ENCODE peak calls at places on chromosomes 7 and 10, in nine cellular contexts. D is cardiac fibroblast, O is GM12878, S is tibial artery, M is heart right ventricle, J is sigmoid colon, N is A673, X is uterus, W is IMR-90. Q is an unnamed sample.

GRCh38 chr10:43605850-43606322 is 352 bp upstream of the ZNF485 start:
- DNase-seq in D (no peak), O (no peak), S (no peak), M (no peak), J (no peak), N (no peak), X (no peak), W (no peak), Q (no peak)

GRCh38 chr7:70779321-70779720 is 352.6 kb upstream of the GALNT17 start:
- DNase-seq in D (no peak), O (no peak), S (no peak), M (no peak), J (no peak), N (no peak), X (no peak), W (no peak), Q (no peak)

GRCh38 chr7:124263232-124263827 is 230.5 kb upstream of the TMEM229A start:
- DNase-seq in D (peak), O (peak), S (no peak), M (no peak), J (no peak), N (no peak), X (no peak), W (peak), Q (no peak)

GRCh38 chr7:77415474-77415821 is 701 bp downstream of the GSAP start:
- DNase-seq in D (no peak), O (no peak), S (no peak), M (no peak), J (no peak), N (no peak), X (no peak), W (no peak), Q (no peak)

GRCh38 chr10:77946084-77946483 is 19.5 kb upstream of the DLG5 start:
- DNase-seq in D (no peak), O (no peak), S (no peak), M (no peak), J (no peak), N (no peak), X (no peak), W (no peak), Q (no peak)

GRCh38 chr7:151062399-151063211 is 3.2 kb downstream of the SLC4A2 start:
- DNase-seq in D (peak), O (no peak), S (no peak), M (no peak), J (peak), N (no peak), X (peak), W (peak), Q (peak)

GRCh38 chr7:727104-727805 is at the start of gene PRKAR1B:
- DNase-seq in D (no peak), O (no peak), S (no peak), M (no peak), J (peak), N (peak), X (no peak), W (no peak), Q (no peak)

GRCh38 chr7:40700653-40701475 is 566.1 kb downstream of the SUGCT start:
- DNase-seq in D (peak), O (no peak), S (no peak), M (no peak), J (no peak), N (peak), X (no peak), W (peak), Q (peak)

GRCh38 chr10:97733256-97733655 is 3.7 kb upstream of the ZFYVE27 start:
- DNase-seq in D (peak), O (no peak), S (no peak), M (no peak), J (no peak), N (no peak), X (no peak), W (no peak), Q (no peak)

GRCh38 chr7:90980545-90980944 is 283.7 kb upstream of the FZD1 start:
- DNase-seq in D (peak), O (no peak), S (no peak), M (no peak), J (no peak), N (no peak), X (no peak), W (peak), Q (no peak)

GRCh38 chr10:70661623-70662361 is 10.5 kb upstream of the ADAMTS14 start:
- DNase-seq in D (no peak), O (no peak), S (peak), M (no peak), J (peak), N (no peak), X (no peak), W (no peak), Q (no peak)

GRCh38 chr10:71213761-71214440 is 1.5 kb downstream of the UNC5B start:
- DNase-seq in D (peak), O (no peak), S (peak), M (no peak), J (no peak), N (no peak), X (peak), W (peak), Q (peak)

GRCh38 chr10:110566472-110567200 is 859 bp upstream of the SMC3 start:
- DNase-seq in D (no peak), O (no peak), S (no peak), M (no peak), J (no peak), N (peak), X (no peak), W (no peak), Q (no peak)

GRCh38 chr10:129057856-129058663 is 409.0 kb upstream of the MGMT start:
- DNase-seq in D (no peak), O (peak), S (peak), M (no peak), J (no peak), N (no peak), X (no peak), W (no peak), Q (no peak)

GRCh38 chr7:23184709-23185354 is 3.0 kb downstream of the NUP42 start:
- DNase-seq in D (peak), O (peak), S (no peak), M (peak), J (no peak), N (peak), X (peak), W (peak), Q (peak)

GRCh38 chr7:41241641-41242040 is 461.2 kb downstream of the INHBA start:
- DNase-seq in D (no peak), O (no peak), S (no peak), M (no peak), J (no peak), N (no peak), X (no peak), W (no peak), Q (no peak)

GRCh38 chr7:2507917-2508306 is 11.7 kb upstream of the LFNG start:
- DNase-seq in D (no peak), O (no peak), S (no peak), M (no peak), J (no peak), N (no peak), X (no peak), W (no peak), Q (no peak)

GRCh38 chr10:22491480-22491879 is 146.2 kb downstream of the SPAG6 start:
- DNase-seq in D (no peak), O (no peak), S (no peak), M (peak), J (no peak), N (no peak), X (no peak), W (no peak), Q (no peak)

GRCh38 chr10:8778713-8779112 is 724.2 kb downstream of the GATA3 start:
- DNase-seq in D (no peak), O (no peak), S (no peak), M (no peak), J (no peak), N (no peak), X (no peak), W (no peak), Q (no peak)

GRCh38 chr10:77205135-77205534 is 432.5 kb downstream of the KCNMA1 start:
- DNase-seq in D (no peak), O (no peak), S (no peak), M (no peak), J (no peak), N (no peak), X (no peak), W (no peak), Q (no peak)

GRCh38 chr10:71763352-71764127 is 9.8 kb downstream of the VSIR start:
- DNase-seq in D (no peak), O (no peak), S (no peak), M (no peak), J (no peak), N (no peak), X (no peak), W (peak), Q (peak)

GRCh38 chr7:111756687-111757178 is 194.4 kb upstream of the IMMP2L start:
- DNase-seq in D (peak), O (no peak), S (peak), M (peak), J (peak), N (peak), X (peak), W (peak), Q (peak)

GRCh38 chr10:110081914-110082313 is 74.1 kb downstream of the ADD3 start:
- DNase-seq in D (peak), O (no peak), S (no peak), M (peak), J (no peak), N (peak), X (no peak), W (no peak), Q (peak)

GRCh38 chr10:124526621-124527267 is 65.1 kb downstream of the LHPP start:
- DNase-seq in D (no peak), O (no peak), S (no peak), M (no peak), J (peak), N (no peak), X (no peak), W (no peak), Q (no peak)

GRCh38 chr10:35838080-35838479 is 196.0 kb upstream of the FZD8 start:
- DNase-seq in D (no peak), O (no peak), S (no peak), M (no peak), J (no peak), N (no peak), X (no peak), W (no peak), Q (no peak)

GRCh38 chr7:151927011-151927410 is 29.2 kb upstream of the GALNTL5 start:
- DNase-seq in D (no peak), O (no peak), S (no peak), M (no peak), J (no peak), N (no peak), X (no peak), W (no peak), Q (no peak)

GRCh38 chr7:135335628-135336139 is 102.0 kb downstream of the STRA8 start:
- DNase-seq in D (peak), O (peak), S (no peak), M (peak), J (no peak), N (peak), X (peak), W (peak), Q (peak)

GRCh38 chr10:86730227-86730626 is 26.2 kb upstream of the BMPR1A start:
- DNase-seq in D (peak), O (no peak), S (peak), M (peak), J (peak), N (no peak), X (no peak), W (peak), Q (peak)

GRCh38 chr7:131196808-131197207 is 130.9 kb upstream of the MKLN1 start:
- DNase-seq in D (peak), O (no peak), S (no peak), M (no peak), J (no peak), N (peak), X (no peak), W (peak), Q (peak)

GRCh38 chr7:100437150-100438100 is 1.1 kb upstream of the PPP1R35 start:
- DNase-seq in D (no peak), O (no peak), S (peak), M (no peak), J (peak), N (no peak), X (peak), W (no peak), Q (no peak)

GRCh38 chr10:10996966-10997620 is 20.6 kb upstream of the CELF2 start:
- DNase-seq in D (no peak), O (no peak), S (no peak), M (no peak), J (no peak), N (no peak), X (no peak), W (no peak), Q (peak)

GRCh38 chr7:15104411-15105092 is 202.0 kb upstream of the DGKB start:
- DNase-seq in D (no peak), O (no peak), S (no peak), M (no peak), J (no peak), N (peak), X (no peak), W (no peak), Q (no peak)

GRCh38 chr7:98616381-98617050 is 569 bp upstream of the NPTX2 start:
- DNase-seq in D (no peak), O (no peak), S (no peak), M (no peak), J (no peak), N (no peak), X (no peak), W (no peak), Q (no peak)

DNA sequence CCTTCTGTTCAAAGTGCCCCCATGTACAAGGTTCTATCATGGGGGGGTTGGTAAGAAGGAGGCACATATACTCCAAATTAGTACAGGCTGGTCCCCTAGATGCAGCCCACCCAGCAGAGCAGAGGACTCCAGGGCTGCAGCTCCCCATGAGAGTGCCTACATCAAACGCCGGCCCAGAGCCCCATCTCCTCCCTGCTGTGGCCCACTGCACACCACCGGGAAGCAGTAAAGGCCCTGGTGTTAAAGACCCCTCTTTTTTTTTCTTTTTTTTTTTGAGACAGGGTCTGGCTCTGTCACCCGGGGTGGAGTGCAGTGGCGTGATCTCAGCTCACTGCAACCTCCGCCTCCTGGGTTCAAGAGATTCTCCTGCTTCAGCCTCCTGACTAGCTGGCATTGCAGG is 47.4 kb downstream of the SH3PXD2A start:
- DNase-seq in D (no peak), O (no peak), S (no peak), M (no peak), J (no peak), N (no peak), X (no peak), W (no peak), Q (no peak)
- H3K4me3 ChIP-seq in D (no peak), O (no peak), S (no peak), M (no peak), J (no peak), N (no peak), X (no peak), W (no peak), Q (no peak)

GRCh38 chr10:62687230-62687748 is 117.2 kb upstream of the ADO start:
- DNase-seq in D (peak), O (no peak), S (no peak), M (no peak), J (no peak), N (no peak), X (no peak), W (peak), Q (peak)

GRCh38 chr10:62684911-62685310 is 119.6 kb upstream of the ADO start:
- DNase-seq in D (no peak), O (no peak), S (no peak), M (no peak), J (no peak), N (no peak), X (no peak), W (no peak), Q (no peak)

GRCh38 chr10:62681211-62681940 is 123.1 kb upstream of the ADO start:
- DNase-seq in D (peak), O (peak), S (no peak), M (no peak), J (no peak), N (no peak), X (no peak), W (no peak), Q (peak)
- TF ChIP-seq CTCF in D (no peak), O (peak), S (no peak), M (no peak), J (no peak), N (no peak), X (no peak), W (no peak), Q (no peak)

GRCh38 chr10:125662616-125663015 is 20.3 kb downstream of the TEX36 start:
- DNase-seq in D (no peak), O (no peak), S (no peak), M (no peak), J (no peak), N (no peak), X (no peak), W (no peak), Q (no peak)

GRCh38 chr10:125656523-125656922 is 26.4 kb downstream of the TEX36 start:
- DNase-seq in D (no peak), O (no peak), S (no peak), M (no peak), J (no peak), N (no peak), X (no peak), W (no peak), Q (no peak)

GRCh38 chr10:125661418-125661941 is 21.5 kb downstream of the TEX36 start:
- DNase-seq in D (no peak), O (no peak), S (no peak), M (no peak), J (no peak), N (peak), X (no peak), W (no peak), Q (no peak)

GRCh38 chr10:125661942-125662515 is 20.9 kb downstream of the TEX36 start:
- DNase-seq in D (peak), O (no peak), S (no peak), M (no peak), J (no peak), N (peak), X (no peak), W (peak), Q (peak)
- H3K4me3 ChIP-seq in D (no peak), O (no peak), S (no peak), M (no peak), J (no peak), N (peak), X (no peak), W (no peak), Q (no peak)

DNA sequence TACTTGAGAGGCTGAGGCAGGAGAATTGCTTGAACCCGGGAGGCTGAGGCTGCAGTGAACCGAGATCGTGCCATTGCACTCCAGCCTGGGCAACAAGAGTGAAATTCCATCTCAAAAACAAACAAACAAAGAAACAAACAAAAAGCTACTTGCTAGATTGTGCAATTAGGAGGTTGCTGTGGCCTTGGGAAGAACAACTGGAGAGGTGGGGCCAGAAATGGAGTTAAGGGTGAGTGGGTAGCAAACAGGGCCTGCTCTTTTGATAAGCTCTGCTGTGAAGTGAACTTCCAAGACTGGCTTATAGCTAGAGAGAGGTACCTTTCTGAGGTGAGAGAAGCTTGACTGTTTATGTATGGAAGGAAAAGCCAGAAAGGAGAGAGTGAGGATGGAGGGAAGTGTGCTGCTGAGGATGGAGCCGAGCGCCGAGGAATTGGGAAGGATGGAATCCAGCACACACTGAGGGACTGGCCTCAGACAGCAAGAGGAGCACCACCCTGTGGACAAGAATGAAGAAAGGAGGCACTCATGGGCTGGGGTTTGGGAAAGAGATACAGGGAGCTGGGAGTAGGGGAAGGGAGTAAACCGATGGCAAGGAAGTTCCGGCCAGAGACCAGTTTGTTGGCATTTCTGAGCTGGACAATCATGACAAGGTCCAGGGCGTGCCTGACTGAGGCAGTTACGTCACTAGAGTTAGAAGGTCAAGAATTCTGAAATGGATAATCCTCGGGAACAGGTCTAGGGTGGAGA is 7.0 kb upstream of the RPEL1 start:
- DNase-seq in D (peak), O (no peak), S (peak), M (peak), J (no peak), N (peak), X (no peak), W (peak), Q (peak)
- TF ChIP-seq CTCF in D (peak), O (no peak), S (peak), M (peak), J (no peak), N (peak), X (no peak), W (peak), Q (peak)